ENCODE peak calls at places on chromosomes 11 and 22, in four cellular contexts. Z is endothelial cell of umbilical vein, C is neural progenitor cell, D is PC-3. O is an unnamed sample. For H3K79me2, the result is how much of the 10 kb centered on the place peaks cover.

GRCh38 chr22:36136475-36136874 is 24.1 kb downstream of the APOL3 start:
- DNase-seq in D (peak), C (no peak), Z (no peak), O (no peak)

GRCh38 chr11:85752890-85753581 is 57.9 kb downstream of the SYTL2 start:
- DNase-seq in D (no peak), C (no peak), Z (peak), O (no peak)

GRCh38 chr11:122215244-122215992 is 99.4 kb upstream of the BLID start:
- DNase-seq in C (peak), Z (peak), D (peak), O (no peak)

GRCh38 chr11:127126956-127127355 is 126.4 kb upstream of the KIRREL3 start:
- DNase-seq in C (peak), Z (no peak), D (no peak), O (no peak)

GRCh38 chr11:122033631-122034030 is 82.4 kb downstream of the BLID start:
- DNase-seq in Z (no peak), C (no peak), D (no peak), O (no peak)

GRCh38 chr22:39254789-39255298 is 10.1 kb upstream of the PDGFB start:
- DNase-seq in D (peak), Z (peak), C (no peak), O (peak)

GRCh38 chr11:113906038-113906437 is 1.4 kb downstream of the HTR3B start:
- DNase-seq in Z (no peak), C (peak), D (peak), O (no peak)

GRCh38 chr11:6563121-6563619 is 40.2 kb downstream of the RRP8 start:
- DNase-seq in C (no peak), D (peak), Z (no peak), O (peak)

GRCh38 chr11:33669598-33670249 is 30.9 kb downstream of the C11orf91 start:
- DNase-seq in D (no peak), Z (no peak), C (no peak), O (no peak)

GRCh38 chr22:50200333-50201190 is at the start of gene SELENOO:
- DNase-seq in Z (peak), C (peak), D (peak), O (peak)

GRCh38 chr11:83061883-83062282 is 9.8 kb downstream of the RAB30 start:
- DNase-seq in D (no peak), C (no peak), Z (no peak), O (no peak)

GRCh38 chr11:13289081-13289480 is 11.5 kb downstream of the BMAL1 start:
- DNase-seq in Z (no peak), C (peak), D (peak), O (no peak)

GRCh38 chr11:8022876-8023275 is 35.7 kb downstream of the EIF3F start:
- DNase-seq in C (no peak), D (no peak), Z (no peak), O (no peak)

GRCh38 chr22:45783021-45783420 is 111.4 kb downstream of the ATXN10 start:
- DNase-seq in C (no peak), D (no peak), Z (no peak), O (no peak)

GRCh38 chr11:29351301-29351873 is 665.4 kb downstream of the KCNA4 start:
- DNase-seq in C (no peak), D (no peak), Z (no peak), O (no peak)

GRCh38 chr11:96942855-96943254 is 553.0 kb downstream of the JRKL start:
- DNase-seq in D (no peak), Z (no peak), C (no peak), O (no peak)

GRCh38 chr11:123054301-123055065 is 7.5 kb downstream of the HSPA8 start:
- DNase-seq in D (peak), Z (peak), C (peak), O (peak)

GRCh38 chr11:109490953-109491733 is 69.2 kb downstream of the C11orf87 start:
- DNase-seq in C (no peak), Z (no peak), D (no peak), O (no peak)

GRCh38 chr22:43910178-43910695 is 13.4 kb upstream of the PNPLA3 start:
- DNase-seq in D (peak), C (no peak), Z (no peak), O (peak)

GRCh38 chr11:11717064-11717725 is 95.4 kb upstream of the GALNT18 start:
- DNase-seq in C (no peak), Z (no peak), D (peak), O (peak)

GRCh38 chr22:38071421-38072321 is 12.3 kb downstream of the SLC16A8 start:
- DNase-seq in Z (no peak), C (no peak), D (no peak), O (no peak)

GRCh38 chr11:69357458-69358397 is 63.8 kb downstream of the MYEOV start:
- DNase-seq in Z (no peak), D (no peak), C (no peak), O (no peak)

GRCh38 chr11:125569913-125570621 is 790 bp downstream of the EI24 start:
- DNase-seq in D (peak), C (peak), Z (peak), O (peak)

GRCh38 chr11:11403763-11404725 is 51.0 kb upstream of the CSNK2A3 start:
- DNase-seq in Z (no peak), C (peak), D (no peak), O (no peak)

GRCh38 chr11:108947654-108948570 is 283.0 kb downstream of the DDX10 start:
- DNase-seq in D (peak), Z (peak), C (no peak), O (peak)

GRCh38 chr11:130156108-130157022 is 3.2 kb upstream of the ST14 start:
- DNase-seq in Z (no peak), C (no peak), D (peak), O (peak)

GRCh38 chr22:45475063-45475747 is 27.5 kb upstream of the FBLN1 start:
- DNase-seq in Z (no peak), C (no peak), D (no peak), O (no peak)

GRCh38 chr22:46794491-46794890 is 32.0 kb downstream of the TBC1D22A start:
- DNase-seq in D (no peak), C (no peak), Z (no peak), O (no peak)

GRCh38 chr11:35549787-35550186 is 24.4 kb upstream of the PAMR1 start:
- DNase-seq in D (peak), Z (no peak), C (peak), O (peak)

GRCh38 chr11:27820249-27820648 is 120.0 kb upstream of the BDNF start:
- DNase-seq in D (peak), C (no peak), Z (no peak), O (no peak)

GRCh38 chr11:30914143-30914762 is 328.1 kb upstream of the MPPED2 start:
- DNase-seq in C (peak), Z (peak), D (peak), O (peak)

GRCh38 chr22:37749831-37750595 is 53.2 kb downstream of the TRIOBP start:
- DNase-seq in C (no peak), D (no peak), Z (peak), O (peak)

GRCh38 chr11:113577356-113578163 is 102.4 kb upstream of the DRD2 start:
- DNase-seq in C (no peak), D (no peak), Z (no peak), O (peak)

GRCh38 chr22:38435960-38436359 is 19.0 kb downstream of the KCNJ4 start:
- DNase-seq in C (no peak), Z (no peak), D (no peak), O (no peak)

GRCh38 chr11:64122411-64123101 is 43.4 kb downstream of the MACROD1 start:
- DNase-seq in Z (no peak), D (no peak), C (peak), O (no peak)

GRCh38 chr11:100674212-100674611 is 12.9 kb upstream of the ARHGAP42 start:
- DNase-seq in C (no peak), D (no peak), Z (no peak), O (no peak)

GRCh38 chr11:66906077-66906929 is 49.4 kb downstream of the LRFN4 start:
- DNase-seq in Z (no peak), D (peak), C (peak), O (peak)

GRCh38 chr11:122686106-122686505 is 30.6 kb downstream of the UBASH3B start:
- DNase-seq in D (no peak), Z (no peak), C (no peak), O (no peak)

GRCh38 chr11:132604446-132604845 is 927.9 kb downstream of the OPCML start:
- DNase-seq in Z (no peak), C (no peak), D (no peak), O (peak)

GRCh38 chr11:11983427-11983826 is 25.0 kb downstream of the DKK3 start:
- DNase-seq in D (no peak), Z (no peak), C (no peak), O (no peak)

DNA sequence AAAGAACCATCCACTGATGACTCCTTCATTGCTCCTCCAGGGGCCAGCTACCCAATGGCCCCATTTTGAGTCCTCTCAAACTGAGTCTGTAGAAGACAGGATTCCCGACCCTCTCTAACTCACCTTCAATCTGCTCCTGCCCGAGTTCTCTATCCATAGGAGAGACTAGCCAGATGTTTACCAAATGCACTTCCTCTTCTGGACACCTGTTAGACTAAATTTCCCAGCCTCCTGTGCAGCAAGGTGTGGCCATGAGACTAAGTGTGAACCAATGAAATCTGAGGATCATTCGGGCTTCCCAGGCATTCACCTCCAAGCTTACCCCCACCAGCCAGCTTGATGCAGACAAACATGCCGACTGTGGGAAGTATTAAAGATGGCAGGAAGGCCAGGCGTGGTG is 7.6 kb downstream of the PISD start:
- DNase-seq in D (no peak), C (no peak), Z (no peak), O (no peak)
- H3K79me2 ChIP-seq in D (half or more), C (half or more), Z (half or more), O (half or more)

DNA sequence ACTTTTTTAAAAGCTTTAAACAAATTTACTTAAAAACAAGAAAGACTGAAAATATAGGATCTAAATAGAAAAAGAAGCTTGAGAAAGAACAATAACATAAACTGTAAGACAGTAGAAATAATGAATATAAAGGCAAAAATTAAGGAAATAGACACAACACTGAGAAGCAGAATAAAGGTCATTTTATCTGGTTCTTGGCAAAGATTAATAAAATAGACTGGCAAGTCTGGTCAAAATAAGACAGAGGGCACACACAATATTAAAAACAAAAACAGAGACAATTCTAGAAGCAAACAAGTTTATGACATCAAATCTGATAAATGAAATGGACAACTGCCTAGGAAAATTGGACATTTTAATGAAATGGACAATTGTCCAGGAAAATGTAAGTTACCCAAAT is 105.8 kb downstream of the ATG16L2 start:
- DNase-seq in C (no peak), D (no peak), Z (no peak), O (no peak)
- H3K9ac ChIP-seq in C (no peak), D (no peak), Z (no peak), O (no peak)

GRCh38 chr11:128705124-128705920 is 11.4 kb downstream of the FLI1 start:
- DNase-seq in Z (peak), C (no peak), D (no peak), O (no peak)

GRCh38 chr11:128704517-128704916 is 10.6 kb downstream of the FLI1 start:
- DNase-seq in C (no peak), Z (no peak), D (no peak), O (no peak)

GRCh38 chr11:128709402-128709801 is 15.5 kb downstream of the FLI1 start:
- DNase-seq in Z (peak), C (no peak), D (peak), O (peak)

GRCh38 chr11:128708660-128709059 is 14.8 kb downstream of the FLI1 start:
- DNase-seq in Z (no peak), C (no peak), D (peak), O (no peak)

DNA sequence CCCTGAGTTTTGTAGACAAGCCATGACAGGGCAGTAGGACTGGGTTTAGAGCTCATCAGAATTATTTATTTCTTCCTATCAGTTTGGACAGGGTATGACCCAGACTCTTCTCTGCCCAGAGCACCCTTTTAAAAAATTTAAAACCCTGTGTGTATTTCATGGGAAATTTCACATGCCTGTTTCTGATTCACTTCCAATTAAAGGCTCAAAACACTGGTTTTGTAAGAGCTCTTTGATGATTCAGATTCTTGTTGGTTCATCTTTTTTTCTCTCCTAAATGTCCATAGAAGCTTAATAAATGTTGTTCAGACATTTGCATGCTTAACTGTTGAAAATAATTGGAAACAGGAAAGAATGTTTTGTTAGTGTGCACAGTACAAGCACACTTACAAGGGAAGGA is 13.8 kb downstream of the FLI1 start:
- DNase-seq in D (peak), C (no peak), Z (no peak), O (peak)
- H3K79me2 ChIP-seq in D (under half), C (under half), Z (half or more), O (under half)

GRCh38 chr22:26590525-26590858 is 560 bp upstream of the TPST2 start:
- DNase-seq in Z (no peak), D (peak), C (no peak), O (no peak)
- H3K9ac ChIP-seq in Z (peak), D (peak), C (no peak), O (peak)